ENCODE peak calls at places on chromosomes 3 and 15, in seven cellular contexts. H is activated CD4-positive, alpha-beta T cell treated with anti-CD3 and anti-CD28 coated beads for 48 hours; W is NCI-H1105; L is lower leg skin; C is T-helper 2 cell; R is MCF 10A; V is type B pancreatic cell. O is an unnamed sample.

GRCh38 chr3:13480340-13481318 is 523 bp downstream of the HDAC11 start:
- DNase-seq in H (peak; percentile 32), W (no peak), L (no peak), C (peak; percentile 43), R (no peak), V (no peak), O (no peak)

GRCh38 chr15:80800067-80800466 is 20.9 kb downstream of the CEMIP start:
- DNase-seq in H (no peak), W (no peak), L (peak; percentile 34), C (no peak), R (no peak), V (no peak), O (no peak)

GRCh38 chr15:79562538-79563298 is 130.6 kb downstream of the MINAR1 start:
- DNase-seq in H (no peak), W (no peak), L (no peak), C (no peak), R (no peak), V (no peak), O (no peak)

GRCh38 chr15:98722209-98722608 is 73.9 kb downstream of the IGF1R start:
- DNase-seq in H (no peak), W (no peak), L (no peak), C (no peak), R (no peak), V (no peak), O (no peak)

GRCh38 chr3:30354513-30354912 is 251.9 kb upstream of the TGFBR2 start:
- DNase-seq in H (no peak), W (no peak), L (no peak), C (no peak), R (no peak), V (no peak), O (no peak)

GRCh38 chr3:169104541-169104940 is 559.0 kb downstream of the MECOM start:
- DNase-seq in H (no peak), W (no peak), L (no peak), C (no peak), R (peak; percentile 49), V (no peak), O (no peak)

GRCh38 chr3:129651316-129652202 is 45.1 kb upstream of the PLXND1 start:
- DNase-seq in H (no peak), W (no peak), L (no peak), C (no peak), R (peak; percentile 80), V (no peak), O (peak; percentile 92)

GRCh38 chr3:111173906-111174305 is 102.3 kb downstream of the NECTIN3 start:
- DNase-seq in H (no peak), W (no peak), L (no peak), C (no peak), R (no peak), V (no peak), O (no peak)

GRCh38 chr3:28242519-28242918 is 1.1 kb downstream of the CMC1 start:
- DNase-seq in H (no peak), W (no peak), L (no peak), C (no peak), R (no peak), V (no peak), O (no peak)

GRCh38 chr3:100810671-100811070 is 101.4 kb downstream of the TFG start:
- DNase-seq in H (no peak), W (no peak), L (no peak), C (no peak), R (no peak), V (no peak), O (no peak)

GRCh38 chr3:177852408-177852807 is 655.1 kb upstream of the TBL1XR1 start:
- DNase-seq in H (no peak), W (no peak), L (no peak), C (no peak), R (no peak), V (no peak), O (no peak)

GRCh38 chr3:121870710-121871109 is 23.5 kb upstream of the SLC15A2 start:
- DNase-seq in H (no peak), W (no peak), L (no peak), C (no peak), R (no peak), V (no peak), O (no peak)

GRCh38 chr3:130411310-130411709 is 65.8 kb downstream of the COL6A5 start:
- DNase-seq in H (no peak), W (no peak), L (no peak), C (no peak), R (no peak), V (no peak), O (no peak)

GRCh38 chr3:190811775-190812480 is 50.6 kb downstream of the GMNC start:
- DNase-seq in H (peak; percentile 8), W (peak; percentile 87), L (no peak), C (no peak), R (peak; percentile 84), V (no peak), O (no peak)

GRCh38 chr3:194906229-194906629 is 220.5 kb downstream of the FAM43A start:
- DNase-seq in H (no peak), W (no peak), L (no peak), C (no peak), R (peak; percentile 52), V (no peak), O (no peak)

GRCh38 chr3:39381432-39381831 is 1.7 kb upstream of the SLC25A38 start:
- DNase-seq in H (no peak), W (no peak), L (no peak), C (no peak), R (no peak), V (no peak), O (no peak)

GRCh38 chr3:117998071-117998470 is 1036.6 kb downstream of the IGSF11 start:
- DNase-seq in H (no peak), W (no peak), L (no peak), C (no peak), R (peak; percentile 9), V (no peak), O (no peak)

GRCh38 chr15:101492752-101493692 is 3.5 kb upstream of the PCSK6 start:
- DNase-seq in H (no peak), W (no peak), L (no peak), C (no peak), R (no peak), V (no peak), O (peak; percentile 25)

GRCh38 chr3:55885721-55886120 is 398.6 kb upstream of the WNT5A start:
- DNase-seq in H (no peak), W (peak; percentile 6), L (no peak), C (no peak), R (peak; percentile 90), V (no peak), O (no peak)

GRCh38 chr3:26004205-26004604 is 214.3 kb downstream of the OXSM start:
- DNase-seq in H (no peak), W (no peak), L (no peak), C (no peak), R (no peak), V (no peak), O (no peak)

GRCh38 chr15:38605744-38606143 is 41.1 kb upstream of the RASGRP1 start:
- DNase-seq in H (peak; percentile 19), W (no peak), L (no peak), C (no peak), R (no peak), V (no peak), O (no peak)

GRCh38 chr3:115659861-115660260 is 36.6 kb downstream of the GAP43 start:
- DNase-seq in H (no peak), W (no peak), L (no peak), C (no peak), R (no peak), V (no peak), O (no peak)